ENCODE peak calls at places on chromosomes 11 and 22, in ten cellular contexts. K is AG09319, O is transverse colon, I is A673, M is left lung, N is uterus, G is OCI-LY7, U is nephron progenitor cell, E is endothelial cell, V is fibroblast of mammary gland. J is an unnamed sample.

GRCh38 chr11:952406-953385 is 27.0 kb downstream of the AP2A2 start:
- DNase-seq in K (peak), O (peak), I (no peak), M (peak), N (no peak), G (no peak), U (no peak), E (no peak), V (peak), J (no peak)

GRCh38 chr11:46247664-46248063 is 29.8 kb upstream of the CREB3L1 start:
- DNase-seq in K (no peak), O (peak), I (peak), M (no peak), N (no peak), G (peak), U (peak), E (peak), V (peak), J (peak)

GRCh38 chr11:118200901-118201680 is 23.7 kb downstream of the JAML start:
- DNase-seq in K (no peak), O (no peak), I (no peak), M (no peak), N (no peak), G (no peak), U (no peak), E (no peak), V (no peak), J (no peak)

GRCh38 chr11:105297463-105297862 is 157.9 kb upstream of the CARD18 start:
- DNase-seq in K (no peak), O (no peak), I (peak), M (no peak), N (no peak), G (no peak), U (no peak), E (no peak), V (peak), J (no peak)

GRCh38 chr11:27699242-27699925 is 871 bp downstream of the BDNF start:
- DNase-seq in K (no peak), O (no peak), I (no peak), M (no peak), N (no peak), G (no peak), U (peak), E (no peak), V (peak), J (no peak)

GRCh38 chr11:74460481-74461154 is 6.7 kb downstream of the KCNE3 start:
- DNase-seq in K (no peak), O (no peak), I (no peak), M (no peak), N (no peak), G (peak), U (no peak), E (no peak), V (peak), J (peak)

GRCh38 chr22:41833369-41834004 is 582 bp downstream of the SREBF2 start:
- DNase-seq in K (no peak), O (peak), I (peak), M (peak), N (peak), G (peak), U (peak), E (peak), V (peak), J (peak)

GRCh38 chr22:49170053-49170452 is 657.6 kb downstream of the BRD1 start:
- DNase-seq in K (no peak), O (no peak), I (no peak), M (peak), N (no peak), G (no peak), U (no peak), E (no peak), V (no peak), J (peak)

GRCh38 chr22:19225560-19225959 is 47.0 kb upstream of the SLC25A1 start:
- DNase-seq in K (no peak), O (no peak), I (no peak), M (no peak), N (no peak), G (no peak), U (no peak), E (no peak), V (no peak), J (no peak)

GRCh38 chr22:26041931-26042330 is 127.3 kb upstream of the SEZ6L start:
- DNase-seq in K (no peak), O (no peak), I (no peak), M (no peak), N (no peak), G (no peak), U (no peak), E (no peak), V (no peak), J (no peak)

GRCh38 chr11:134338654-134339053 is 6.9 kb downstream of the GLB1L2 start:
- DNase-seq in K (no peak), O (no peak), I (no peak), M (no peak), N (no peak), G (no peak), U (no peak), E (no peak), V (no peak), J (no peak)

GRCh38 chr22:43126506-43127165 is 16.1 kb downstream of the BIK start:
- DNase-seq in K (no peak), O (peak), I (no peak), M (no peak), N (no peak), G (no peak), U (no peak), E (no peak), V (peak), J (peak)

GRCh38 chr11:120565436-120566155 is 54.0 kb downstream of the GRIK4 start:
- DNase-seq in K (no peak), O (no peak), I (no peak), M (no peak), N (no peak), G (no peak), U (no peak), E (no peak), V (no peak), J (no peak)

GRCh38 chr11:120564573-120565301 is 53.2 kb downstream of the GRIK4 start:
- DNase-seq in K (no peak), O (no peak), I (peak), M (peak), N (no peak), G (no peak), U (peak), E (peak), V (peak), J (peak)

GRCh38 chr22:41352058-41352457 is 29.7 kb upstream of the TEF start:
- DNase-seq in K (no peak), O (no peak), I (peak), M (no peak), N (no peak), G (no peak), U (no peak), E (no peak), V (peak), J (no peak)

GRCh38 chr22:49825436-49825835 is 2.2 kb downstream of the BRD1 start:
- DNase-seq in K (no peak), O (no peak), I (no peak), M (no peak), N (no peak), G (no peak), U (no peak), E (no peak), V (peak), J (peak)

GRCh38 chr11:114259124-114259526 is 37.1 kb upstream of the NNMT start:
- DNase-seq in K (no peak), O (no peak), I (no peak), M (no peak), N (peak), G (peak), U (no peak), E (no peak), V (no peak), J (no peak)

GRCh38 chr11:117814766-117815261 is 9.7 kb downstream of the FXYD2 start:
- DNase-seq in K (no peak), O (peak), I (peak), M (peak), N (peak), G (peak), U (peak), E (no peak), V (no peak), J (peak)

GRCh38 chr11:2302844-2303626 is 1.2 kb downstream of the TSPAN32 start:
- DNase-seq in K (no peak), O (no peak), I (no peak), M (peak), N (no peak), G (no peak), U (no peak), E (no peak), V (no peak), J (peak)

GRCh38 chr11:126167476-126167875 is 44.0 kb downstream of the RPUSD4 start:
- DNase-seq in K (no peak), O (no peak), I (no peak), M (no peak), N (no peak), G (no peak), U (no peak), E (no peak), V (peak), J (no peak)

GRCh38 chr11:131038597-131038996 is 122.3 kb upstream of the SNX19 start:
- DNase-seq in K (no peak), O (no peak), I (peak), M (no peak), N (no peak), G (peak), U (no peak), E (peak), V (peak), J (peak)

GRCh38 chr11:12841946-12842630 is 167.0 kb upstream of the RASSF10 start:
- DNase-seq in K (no peak), O (no peak), I (peak), M (no peak), N (peak), G (peak), U (peak), E (peak), V (peak), J (peak)

GRCh38 chr22:42993651-42994275 is 21.2 kb downstream of the PACSIN2 start:
- DNase-seq in K (no peak), O (no peak), I (no peak), M (no peak), N (no peak), G (no peak), U (no peak), E (no peak), V (peak), J (peak)

GRCh38 chr11:73296501-73297230 is 11.4 kb upstream of the ARHGEF17 start:
- DNase-seq in K (no peak), O (no peak), I (no peak), M (peak), N (no peak), G (no peak), U (no peak), E (no peak), V (no peak), J (no peak)

GRCh38 chr22:20117656-20118571 is 888 bp upstream of the TRMT2A start:
- DNase-seq in K (no peak), O (peak), I (peak), M (peak), N (no peak), G (peak), U (peak), E (no peak), V (peak), J (peak)

GRCh38 chr22:26586556-26587325 is 3.2 kb downstream of the TPST2 start:
- DNase-seq in K (no peak), O (peak), I (no peak), M (no peak), N (no peak), G (no peak), U (no peak), E (no peak), V (no peak), J (no peak)

GRCh38 chr22:28441720-28442263 is 237.8 kb downstream of the TTC28 start:
- DNase-seq in K (no peak), O (no peak), I (no peak), M (no peak), N (no peak), G (no peak), U (no peak), E (no peak), V (peak), J (no peak)

GRCh38 chr22:42955087-42955630 is 59.8 kb downstream of the PACSIN2 start:
- DNase-seq in K (no peak), O (no peak), I (no peak), M (no peak), N (no peak), G (no peak), U (no peak), E (no peak), V (no peak), J (no peak)

GRCh38 chr22:37922177-37922576 is 16.1 kb downstream of the MICALL1 start:
- DNase-seq in K (no peak), O (no peak), I (no peak), M (no peak), N (no peak), G (no peak), U (no peak), E (no peak), V (no peak), J (no peak)

GRCh38 chr11:75272821-75273301 is 32.3 kb downstream of the TPBGL start:
- DNase-seq in K (no peak), O (no peak), I (no peak), M (no peak), N (no peak), G (no peak), U (no peak), E (no peak), V (no peak), J (no peak)

GRCh38 chr11:95512682-95513081 is 276.9 kb downstream of the FAM76B start:
- DNase-seq in K (peak), O (peak), I (peak), M (no peak), N (peak), G (no peak), U (no peak), E (peak), V (peak), J (no peak)

GRCh38 chr11:78450866-78451265 is 33.2 kb upstream of the GAB2 start:
- DNase-seq in K (no peak), O (no peak), I (no peak), M (no peak), N (no peak), G (no peak), U (no peak), E (no peak), V (no peak), J (no peak)

GRCh38 chr11:43870981-43871550 is 9.6 kb upstream of the ALKBH3 start:
- DNase-seq in K (no peak), O (no peak), I (no peak), M (no peak), N (no peak), G (no peak), U (no peak), E (no peak), V (no peak), J (no peak)

GRCh38 chr11:99419991-99420390 is 399.2 kb downstream of the CNTN5 start:
- DNase-seq in K (no peak), O (no peak), I (no peak), M (no peak), N (no peak), G (no peak), U (no peak), E (no peak), V (peak), J (no peak)

GRCh38 chr11:87236368-87236767 is 198.6 kb downstream of the TMEM135 start:
- DNase-seq in K (no peak), O (no peak), I (no peak), M (no peak), N (no peak), G (no peak), U (no peak), E (no peak), V (peak), J (no peak)

GRCh38 chr11:64224891-64225607 is 937 bp downstream of the TRPT1 start:
- DNase-seq in K (no peak), O (no peak), I (no peak), M (no peak), N (no peak), G (no peak), U (no peak), E (no peak), V (no peak), J (peak)

GRCh38 chr11:64224151-64224890 is 1.7 kb downstream of the TRPT1 start:
- DNase-seq in K (no peak), O (no peak), I (no peak), M (no peak), N (no peak), G (no peak), U (no peak), E (no peak), V (peak), J (no peak)

GRCh38 chr11:64227405-64227956 is 1.4 kb downstream of the NUDT22 start:
- DNase-seq in K (no peak), O (no peak), I (no peak), M (peak), N (no peak), G (no peak), U (no peak), E (no peak), V (no peak), J (no peak)

GRCh38 chr11:64226507-64227051 is 505 bp downstream of the NUDT22 start:
- DNase-seq in K (no peak), O (peak), I (peak), M (peak), N (peak), G (peak), U (no peak), E (no peak), V (no peak), J (peak)

DNA sequence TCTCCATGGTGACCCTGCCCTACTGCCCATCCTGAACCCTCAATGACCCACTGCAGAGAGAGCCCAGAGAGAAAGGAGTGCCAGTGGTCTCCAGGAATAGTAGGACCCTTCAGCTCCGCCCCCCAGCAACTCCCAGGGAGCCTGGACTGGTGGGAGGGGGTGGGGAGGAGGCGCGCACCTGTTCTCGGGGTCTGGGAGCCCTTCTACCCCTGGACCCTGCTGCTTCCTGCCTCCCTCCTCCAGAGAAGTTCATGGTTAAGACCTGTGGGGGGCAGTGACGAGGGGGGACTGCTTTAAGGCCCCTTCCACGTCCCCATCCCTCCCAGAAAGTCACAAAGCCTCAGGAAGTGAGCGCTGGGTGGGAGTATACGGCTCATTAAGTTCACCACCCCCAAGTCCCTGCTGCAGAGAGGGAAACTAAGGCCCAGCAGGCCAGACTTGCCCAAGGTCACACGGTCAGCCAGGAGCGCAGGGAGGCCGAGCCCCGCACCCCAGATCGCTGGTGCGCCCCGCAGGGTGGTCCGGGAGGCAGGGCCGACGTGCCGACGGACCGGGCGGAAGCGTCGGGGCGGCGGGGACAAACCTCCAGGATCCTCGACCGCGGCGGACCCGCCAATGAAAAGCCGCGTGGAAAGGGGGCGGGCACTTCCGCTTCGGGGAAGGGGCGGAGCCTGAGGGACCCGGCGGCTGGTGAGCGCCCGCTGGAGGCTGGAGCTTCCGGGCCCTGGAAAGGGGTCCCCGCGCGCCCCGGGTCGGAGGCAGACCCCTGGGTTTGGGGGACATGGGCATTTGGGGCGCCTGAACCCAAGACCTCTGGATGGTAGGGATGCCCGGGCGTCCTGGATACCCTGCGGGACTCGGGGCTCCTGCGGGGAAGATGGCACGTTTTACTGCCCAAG is at the start of the genes NUDT22 and TRPT1:
- DNase-seq in K (no peak), O (peak), I (peak), M (peak), N (peak), G (peak), U (peak), E (peak), V (peak), J (peak)
- TF ChIP-seq CTCF in K (peak), O (peak), I (peak), M (no peak), N (peak), G (peak), U (peak), E (peak), V (peak), J (peak)

GRCh38 chr11:70755410-70756158 is 357.3 kb downstream of the CTTN start:
- DNase-seq in K (peak), O (peak), I (peak), M (peak), N (peak), G (peak), U (peak), E (peak), V (peak), J (peak)
- TF ChIP-seq CTCF in K (peak), O (peak), I (peak), M (peak), N (peak), G (peak), U (peak), E (peak), V (peak), J (peak)

GRCh38 chr11:65890324-65891179 is at the start of gene CCDC85B:
- DNase-seq in K (peak), O (peak), I (peak), M (peak), N (peak), G (peak), U (peak), E (peak), V (peak), J (peak)
- TF ChIP-seq CTCF in K (no peak), O (peak), I (peak), M (no peak), N (no peak), G (peak), U (peak), E (no peak), V (no peak), J (peak)

GRCh38 chr11:64007629-64008282 is 21.5 kb downstream of the OTUB1 start:
- DNase-seq in K (no peak), O (peak), I (peak), M (peak), N (peak), G (no peak), U (peak), E (peak), V (peak), J (no peak)
- TF ChIP-seq CTCF in K (peak), O (peak), I (no peak), M (peak), N (no peak), G (no peak), U (peak), E (no peak), V (no peak), J (no peak)

GRCh38 chr11:60347084-60347797 is 20.2 kb downstream of the MS4A6E start:
- DNase-seq in K (no peak), O (no peak), I (no peak), M (no peak), N (no peak), G (peak), U (no peak), E (no peak), V (no peak), J (no peak)

GRCh38 chr11:60343094-60343704 is 16.1 kb downstream of the MS4A6E start:
- DNase-seq in K (no peak), O (no peak), I (peak), M (no peak), N (no peak), G (peak), U (no peak), E (no peak), V (peak), J (peak)

GRCh38 chr11:60344146-60344545 is 17.1 kb downstream of the MS4A6E start:
- DNase-seq in K (no peak), O (no peak), I (no peak), M (no peak), N (no peak), G (no peak), U (no peak), E (no peak), V (no peak), J (no peak)

GRCh38 chr11:60348116-60348515 is 21.1 kb downstream of the MS4A6E start:
- DNase-seq in K (no peak), O (no peak), I (no peak), M (no peak), N (no peak), G (peak), U (no peak), E (no peak), V (no peak), J (no peak)

GRCh38 chr11:60345489-60345888 is 18.4 kb downstream of the MS4A6E start:
- DNase-seq in K (no peak), O (peak), I (peak), M (no peak), N (no peak), G (peak), U (peak), E (peak), V (no peak), J (peak)
- TF ChIP-seq CTCF in K (no peak), O (no peak), I (peak), M (peak), N (no peak), G (peak), U (peak), E (no peak), V (peak), J (peak)

DNA sequence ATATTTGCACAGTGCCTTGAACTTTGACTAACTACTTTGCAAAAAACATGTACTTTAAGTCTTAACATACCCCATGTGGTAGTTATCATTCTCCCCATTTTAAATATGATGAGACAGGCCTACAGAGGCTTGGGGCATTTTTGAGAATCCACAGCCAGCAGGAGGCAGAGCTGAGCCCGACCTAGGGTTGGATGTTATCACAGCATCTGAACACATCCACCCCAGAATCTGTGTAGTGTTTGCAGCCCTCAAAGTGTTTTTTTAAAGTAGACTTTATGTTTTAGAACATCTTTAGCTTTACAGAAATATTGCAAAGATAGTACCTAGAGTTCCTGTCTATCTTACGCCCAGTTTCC is 17.6 kb downstream of the OTOG start:
- DNase-seq in K (no peak), O (no peak), I (peak), M (no peak), N (no peak), G (no peak), U (no peak), E (no peak), V (no peak), J (peak)
- TF ChIP-seq CTCF in K (no peak), O (no peak), I (peak), M (no peak), N (no peak), G (peak), U (peak), E (peak), V (peak), J (peak)